ENCODE peak calls at places on chromosomes 12 and 14, in four cellular contexts. I is progenitor cell of endocrine pancreas, W is heart left ventricle, Z is retina. C is an unnamed sample.

GRCh38 chr14:51928568-51928967 is 60.8 kb upstream of the RTRAF start:
- DNase-seq in Z (no peak), W (no peak), I (no peak), C (no peak)

GRCh38 chr12:524167-524951 is 64.6 kb downstream of the B4GALNT3 start:
- DNase-seq in W (no peak), Z (no peak), I (no peak), C (no peak)

GRCh38 chr14:93733231-93733630 is 55.1 kb downstream of the PRIMA1 start:
- DNase-seq in W (no peak), I (no peak), Z (no peak), C (no peak)

GRCh38 chr14:67674480-67675218 is at the start of gene VTI1B:
- DNase-seq in Z (peak), W (peak), I (peak), C (peak)

GRCh38 chr12:59708484-59708883 is 112.7 kb downstream of the SLC16A7 start:
- DNase-seq in I (no peak), Z (no peak), W (no peak), C (no peak)

GRCh38 chr14:100261621-100262020 is 22.7 kb downstream of the YY1 start:
- DNase-seq in Z (no peak), W (no peak), I (no peak), C (no peak)

GRCh38 chr12:131129839-131130238 is 176.1 kb downstream of the ADGRD1 start:
- DNase-seq in W (no peak), I (no peak), Z (peak), C (no peak)

GRCh38 chr12:22286569-22286968 is 47.9 kb downstream of the ST8SIA1 start:
- DNase-seq in W (no peak), Z (no peak), I (no peak), C (no peak)

GRCh38 chr12:115920395-115921183 is 356.9 kb downstream of the MED13L start:
- DNase-seq in W (no peak), Z (no peak), I (no peak), C (no peak)

GRCh38 chr12:13103391-13104033 is at the start of gene GSG1:
- DNase-seq in W (no peak), Z (no peak), I (no peak), C (no peak)

GRCh38 chr14:75257241-75257640 is 21.4 kb upstream of the FOS start:
- DNase-seq in W (no peak), I (no peak), Z (no peak), C (no peak)

GRCh38 chr12:92912052-92912451 is 17.0 kb downstream of the EEA1 start:
- DNase-seq in W (no peak), Z (no peak), I (no peak), C (no peak)

GRCh38 chr12:57215668-57216013 is 953 bp upstream of the NXPH4 start:
- DNase-seq in I (no peak), W (no peak), Z (peak), C (peak)

GRCh38 chr12:26340649-26341048 is 145.3 kb downstream of the SSPN start:
- DNase-seq in I (no peak), Z (no peak), W (no peak), C (no peak)

GRCh38 chr12:14960548-14961465 is 594 bp downstream of the ARHGDIB start:
- DNase-seq in Z (no peak), I (no peak), W (peak), C (no peak)

GRCh38 chr12:68349083-68349700 is 17.0 kb upstream of the MDM1 start:
- DNase-seq in I (no peak), Z (peak), W (no peak), C (no peak)

GRCh38 chr12:58529114-58529665 is 391.1 kb downstream of the LRIG3 start:
- DNase-seq in Z (no peak), I (no peak), W (no peak), C (no peak)

GRCh38 chr14:68840454-68840853 is 47.6 kb upstream of the ZFP36L1 start:
- DNase-seq in I (no peak), W (no peak), Z (no peak), C (no peak)

GRCh38 chr14:37579250-37579649 is 15.8 kb downstream of the FOXA1 start:
- DNase-seq in W (no peak), Z (peak), I (no peak), C (no peak)

GRCh38 chr12:102824218-102824835 is 92.7 kb downstream of the PAH start:
- DNase-seq in Z (peak), I (peak), W (peak), C (no peak)

GRCh38 chr12:17802657-17803641 is 287.0 kb downstream of the RERGL start:
- DNase-seq in W (no peak), Z (no peak), I (no peak), C (no peak)

GRCh38 chr12:50924131-50924438 is 28.3 kb upstream of the HIGD1C start:
- DNase-seq in I (no peak), W (no peak), Z (no peak), C (no peak)

C was measured in memory B cell.